ENCODE peak calls at places on chromosomes 3 and 15, in ten cellular contexts. One of them, this sample, is unnamed.

GRCh38 chr15:68209735-68210408 is 4.7 kb upstream of the CALML4 start:
- DNase-seq in progenitor cell of endocrine pancreas: no peak
- DNase-seq in mucosa of descending colon: no peak
- DNase-seq in mesothelial cell of epicardium: no peak
- DNase-seq in left ventricle myocardium inferior: peak
- DNase-seq in HFF-Myc: no peak
- DNase-seq in Peyer's patch: no peak
- DNase-seq in spleen: peak
- DNase-seq in neural progenitor cell: no peak
- DNase-seq in AG10803: no peak
- DNase-seq in this sample: no peak

GRCh38 chr3:40313975-40314860 is 4.7 kb downstream of the EIF1B start:
- DNase-seq in progenitor cell of endocrine pancreas: no peak
- DNase-seq in mucosa of descending colon: peak
- DNase-seq in mesothelial cell of epicardium: no peak
- DNase-seq in left ventricle myocardium inferior: no peak
- DNase-seq in HFF-Myc: no peak
- DNase-seq in Peyer's patch: no peak
- DNase-seq in spleen: no peak
- DNase-seq in neural progenitor cell: no peak
- DNase-seq in AG10803: peak
- DNase-seq in this sample: peak

GRCh38 chr3:59133350-59133749 is 83.5 kb upstream of the CFAP20DC start:
- DNase-seq in progenitor cell of endocrine pancreas: no peak
- DNase-seq in mucosa of descending colon: no peak
- DNase-seq in mesothelial cell of epicardium: no peak
- DNase-seq in left ventricle myocardium inferior: no peak
- DNase-seq in HFF-Myc: no peak
- DNase-seq in Peyer's patch: no peak
- DNase-seq in spleen: no peak
- DNase-seq in neural progenitor cell: no peak
- DNase-seq in AG10803: peak
- DNase-seq in this sample: peak

GRCh38 chr15:57777034-57777433 is 70.5 kb downstream of the POLR2M start:
- DNase-seq in progenitor cell of endocrine pancreas: no peak
- DNase-seq in mucosa of descending colon: no peak
- DNase-seq in mesothelial cell of epicardium: no peak
- DNase-seq in left ventricle myocardium inferior: no peak
- DNase-seq in HFF-Myc: no peak
- DNase-seq in Peyer's patch: no peak
- DNase-seq in spleen: no peak
- DNase-seq in neural progenitor cell: no peak
- DNase-seq in AG10803: no peak
- DNase-seq in this sample: no peak

GRCh38 chr3:71859128-71859519 is 74.2 kb upstream of the PROK2 start:
- DNase-seq in progenitor cell of endocrine pancreas: no peak
- DNase-seq in mucosa of descending colon: peak
- DNase-seq in mesothelial cell of epicardium: no peak
- DNase-seq in left ventricle myocardium inferior: no peak
- DNase-seq in HFF-Myc: peak
- DNase-seq in Peyer's patch: no peak
- DNase-seq in spleen: no peak
- DNase-seq in neural progenitor cell: peak
- DNase-seq in AG10803: peak
- DNase-seq in this sample: no peak

GRCh38 chr3:104102386-104102785 is 1264.3 kb upstream of the ALCAM start:
- DNase-seq in progenitor cell of endocrine pancreas: no peak
- DNase-seq in mucosa of descending colon: peak
- DNase-seq in mesothelial cell of epicardium: no peak
- DNase-seq in left ventricle myocardium inferior: no peak
- DNase-seq in HFF-Myc: peak
- DNase-seq in Peyer's patch: no peak
- DNase-seq in spleen: no peak
- DNase-seq in neural progenitor cell: peak
- DNase-seq in AG10803: peak
- DNase-seq in this sample: peak

GRCh38 chr3:14598143-14598569 is 53.4 kb upstream of the CCDC174 start:
- DNase-seq in progenitor cell of endocrine pancreas: peak
- DNase-seq in mucosa of descending colon: peak
- DNase-seq in mesothelial cell of epicardium: no peak
- DNase-seq in left ventricle myocardium inferior: no peak
- DNase-seq in HFF-Myc: no peak
- DNase-seq in Peyer's patch: no peak
- DNase-seq in spleen: peak
- DNase-seq in neural progenitor cell: peak
- DNase-seq in AG10803: peak
- DNase-seq in this sample: no peak

GRCh38 chr3:33915796-33916589 is 117.6 kb downstream of the PDCD6IP start:
- DNase-seq in progenitor cell of endocrine pancreas: no peak
- DNase-seq in mucosa of descending colon: no peak
- DNase-seq in mesothelial cell of epicardium: no peak
- DNase-seq in left ventricle myocardium inferior: no peak
- DNase-seq in HFF-Myc: no peak
- DNase-seq in Peyer's patch: no peak
- DNase-seq in spleen: no peak
- DNase-seq in neural progenitor cell: peak
- DNase-seq in AG10803: no peak
- DNase-seq in this sample: no peak

GRCh38 chr3:69386535-69387385 is 872 bp upstream of the FRMD4B start:
- DNase-seq in progenitor cell of endocrine pancreas: no peak
- DNase-seq in mucosa of descending colon: no peak
- DNase-seq in mesothelial cell of epicardium: no peak
- DNase-seq in left ventricle myocardium inferior: no peak
- DNase-seq in HFF-Myc: no peak
- DNase-seq in Peyer's patch: no peak
- DNase-seq in spleen: no peak
- DNase-seq in neural progenitor cell: peak
- DNase-seq in AG10803: no peak
- DNase-seq in this sample: no peak

GRCh38 chr3:195221015-195221853 is 49.7 kb downstream of the XXYLT1 start:
- DNase-seq in progenitor cell of endocrine pancreas: no peak
- DNase-seq in mucosa of descending colon: no peak
- DNase-seq in mesothelial cell of epicardium: no peak
- DNase-seq in left ventricle myocardium inferior: no peak
- DNase-seq in HFF-Myc: no peak
- DNase-seq in Peyer's patch: peak
- DNase-seq in spleen: peak
- DNase-seq in neural progenitor cell: no peak
- DNase-seq in AG10803: peak
- DNase-seq in this sample: no peak

GRCh38 chr3:65356331-65357286 is 668.8 kb upstream of the ADAMTS9 start:
- DNase-seq in progenitor cell of endocrine pancreas: peak
- DNase-seq in mucosa of descending colon: no peak
- DNase-seq in mesothelial cell of epicardium: no peak
- DNase-seq in left ventricle myocardium inferior: no peak
- DNase-seq in HFF-Myc: no peak
- DNase-seq in Peyer's patch: no peak
- DNase-seq in spleen: no peak
- DNase-seq in neural progenitor cell: peak
- DNase-seq in AG10803: peak
- DNase-seq in this sample: no peak

GRCh38 chr15:65259367-65259781 is 27.3 kb downstream of the PARP16 start:
- DNase-seq in progenitor cell of endocrine pancreas: no peak
- DNase-seq in mucosa of descending colon: peak
- DNase-seq in mesothelial cell of epicardium: no peak
- DNase-seq in left ventricle myocardium inferior: peak
- DNase-seq in HFF-Myc: no peak
- DNase-seq in Peyer's patch: no peak
- DNase-seq in spleen: no peak
- DNase-seq in neural progenitor cell: no peak
- DNase-seq in AG10803: peak
- DNase-seq in this sample: no peak

GRCh38 chr3:186268616-186269448 is 93.2 kb downstream of the DGKG start:
- DNase-seq in progenitor cell of endocrine pancreas: no peak
- DNase-seq in mucosa of descending colon: no peak
- DNase-seq in mesothelial cell of epicardium: no peak
- DNase-seq in left ventricle myocardium inferior: no peak
- DNase-seq in HFF-Myc: no peak
- DNase-seq in Peyer's patch: no peak
- DNase-seq in spleen: no peak
- DNase-seq in neural progenitor cell: peak
- DNase-seq in AG10803: peak
- DNase-seq in this sample: peak

GRCh38 chr3:141644931-141645330 is 93.2 kb upstream of the RNF7 start:
- DNase-seq in progenitor cell of endocrine pancreas: peak
- DNase-seq in mucosa of descending colon: peak
- DNase-seq in mesothelial cell of epicardium: no peak
- DNase-seq in left ventricle myocardium inferior: peak
- DNase-seq in HFF-Myc: no peak
- DNase-seq in Peyer's patch: peak
- DNase-seq in spleen: peak
- DNase-seq in neural progenitor cell: peak
- DNase-seq in AG10803: peak
- DNase-seq in this sample: peak
- TF ChIP-seq CTCF in progenitor cell of endocrine pancreas: peak
- TF ChIP-seq CTCF in mucosa of descending colon: peak
- TF ChIP-seq CTCF in mesothelial cell of epicardium: peak
- TF ChIP-seq CTCF in left ventricle myocardium inferior: peak
- TF ChIP-seq CTCF in HFF-Myc: peak
- TF ChIP-seq CTCF in Peyer's patch: no peak
- TF ChIP-seq CTCF in spleen: peak
- TF ChIP-seq CTCF in neural progenitor cell: peak
- TF ChIP-seq CTCF in AG10803: peak
- TF ChIP-seq CTCF in this sample: peak

DNA sequence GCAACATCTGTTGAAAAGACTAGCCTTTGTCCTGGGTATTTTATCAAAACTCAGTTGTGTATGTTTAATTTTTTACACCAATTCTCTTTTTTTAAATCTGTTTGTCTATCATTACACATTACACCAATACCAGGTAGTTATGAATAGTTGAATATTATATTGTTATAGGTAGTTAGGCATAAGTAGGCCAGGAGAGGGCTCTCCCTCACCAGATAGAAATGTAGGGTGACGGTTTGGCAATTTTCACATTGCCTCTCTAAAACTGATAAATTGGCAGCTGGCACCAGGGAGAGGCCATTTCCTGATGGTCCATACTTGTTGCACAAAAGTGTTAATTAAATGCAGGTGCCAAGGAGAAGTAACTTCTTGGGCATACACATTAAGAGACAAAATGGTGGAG is 483.1 kb upstream of the EPHA6 start:
- DNase-seq in progenitor cell of endocrine pancreas: no peak
- DNase-seq in mucosa of descending colon: no peak
- DNase-seq in mesothelial cell of epicardium: no peak
- DNase-seq in left ventricle myocardium inferior: no peak
- DNase-seq in HFF-Myc: no peak
- DNase-seq in Peyer's patch: no peak
- DNase-seq in spleen: no peak
- DNase-seq in neural progenitor cell: no peak
- DNase-seq in AG10803: no peak
- DNase-seq in this sample: no peak
- TF ChIP-seq CTCF in progenitor cell of endocrine pancreas: no peak
- TF ChIP-seq CTCF in mucosa of descending colon: no peak
- TF ChIP-seq CTCF in mesothelial cell of epicardium: no peak
- TF ChIP-seq CTCF in left ventricle myocardium inferior: no peak
- TF ChIP-seq CTCF in HFF-Myc: no peak
- TF ChIP-seq CTCF in Peyer's patch: no peak
- TF ChIP-seq CTCF in spleen: no peak
- TF ChIP-seq CTCF in neural progenitor cell: peak
- TF ChIP-seq CTCF in AG10803: no peak
- TF ChIP-seq CTCF in this sample: no peak

DNA sequence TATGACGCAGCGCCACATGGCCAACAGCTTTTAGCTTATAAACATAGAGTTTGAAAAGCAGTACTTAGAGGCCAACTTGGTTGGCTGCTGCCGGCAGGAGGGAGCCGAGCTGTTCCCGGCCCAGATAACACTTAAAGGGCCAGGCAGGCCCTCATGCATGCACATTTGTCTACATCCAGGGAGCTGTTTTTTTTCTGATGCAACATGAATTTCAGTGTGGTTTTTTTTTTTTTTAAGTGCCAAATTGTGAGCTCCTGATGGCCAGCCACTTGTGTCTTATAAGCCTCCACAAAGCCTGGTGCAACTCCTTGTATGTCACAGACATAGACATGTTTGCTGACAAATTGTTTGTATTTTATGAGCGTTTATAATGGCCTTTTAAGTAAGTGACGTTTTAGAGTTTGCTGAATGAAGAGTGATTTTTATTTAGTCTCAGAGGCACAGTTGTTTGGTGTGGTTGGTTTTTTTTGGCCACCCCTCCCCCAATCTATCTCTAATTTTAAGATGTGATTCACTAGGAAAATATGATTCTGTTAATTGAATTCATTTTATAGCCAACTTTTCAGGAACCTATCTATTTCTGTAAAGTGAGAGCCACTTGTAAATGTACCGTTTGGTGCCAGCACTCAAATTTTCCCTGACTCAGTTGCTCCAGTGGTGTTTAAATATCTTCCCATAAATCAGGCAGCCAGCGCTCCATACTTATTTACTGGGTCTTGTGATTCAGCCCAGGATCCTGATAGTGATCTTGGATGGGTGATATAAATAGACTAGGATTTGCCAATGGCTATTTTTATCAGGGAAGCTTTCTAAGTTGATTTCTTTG is 134.3 kb downstream of the VGLL4 start:
- DNase-seq in progenitor cell of endocrine pancreas: no peak
- DNase-seq in mucosa of descending colon: peak
- DNase-seq in mesothelial cell of epicardium: no peak
- DNase-seq in left ventricle myocardium inferior: peak
- DNase-seq in HFF-Myc: peak
- DNase-seq in Peyer's patch: no peak
- DNase-seq in spleen: no peak
- DNase-seq in neural progenitor cell: peak
- DNase-seq in AG10803: peak
- DNase-seq in this sample: peak
- TF ChIP-seq CTCF in progenitor cell of endocrine pancreas: no peak
- TF ChIP-seq CTCF in mucosa of descending colon: no peak
- TF ChIP-seq CTCF in mesothelial cell of epicardium: no peak
- TF ChIP-seq CTCF in left ventricle myocardium inferior: peak
- TF ChIP-seq CTCF in HFF-Myc: peak
- TF ChIP-seq CTCF in Peyer's patch: no peak
- TF ChIP-seq CTCF in spleen: no peak
- TF ChIP-seq CTCF in neural progenitor cell: no peak
- TF ChIP-seq CTCF in AG10803: peak
- TF ChIP-seq CTCF in this sample: peak

DNA sequence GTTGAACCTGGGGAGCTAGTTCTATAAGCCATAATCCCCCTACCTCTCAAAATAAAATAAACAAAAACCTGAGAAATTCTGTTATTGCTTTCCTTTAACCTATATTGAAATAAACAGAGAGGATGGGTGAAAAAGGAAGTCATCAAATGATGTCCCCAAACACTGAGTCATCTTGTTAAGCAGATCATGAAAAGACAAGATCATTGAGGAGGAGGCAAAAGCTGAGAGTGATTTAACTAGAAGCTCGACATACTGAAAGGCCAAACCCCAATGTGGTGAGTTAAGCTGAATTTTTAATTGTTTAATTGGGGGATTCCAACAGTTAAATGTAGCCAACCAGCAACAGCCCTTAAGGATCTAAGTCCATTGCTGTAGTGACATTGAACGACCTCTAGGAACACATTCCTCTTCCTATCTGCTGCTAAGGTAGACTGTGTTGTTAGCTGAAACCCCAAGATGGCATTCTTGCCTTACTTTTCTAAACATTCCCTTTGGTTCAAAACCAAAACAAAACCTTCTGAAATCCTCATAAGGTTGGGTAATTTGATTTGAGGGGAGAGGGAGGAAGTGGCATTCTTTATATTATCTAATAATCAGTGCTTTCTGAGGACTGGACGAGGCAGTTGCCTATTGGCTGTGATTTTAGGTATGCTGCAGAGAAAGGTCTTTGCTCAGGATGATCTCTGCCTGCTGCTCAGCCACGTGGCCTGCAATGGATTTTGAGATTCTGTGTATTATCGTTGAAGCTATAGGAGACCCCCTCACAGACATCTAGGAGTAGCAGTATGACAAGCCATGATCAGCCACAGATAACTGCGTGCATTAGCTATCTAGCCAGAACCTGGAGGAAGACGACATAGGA is 62.7 kb upstream of the BNIP2 start:
- DNase-seq in progenitor cell of endocrine pancreas: no peak
- DNase-seq in mucosa of descending colon: no peak
- DNase-seq in mesothelial cell of epicardium: no peak
- DNase-seq in left ventricle myocardium inferior: no peak
- DNase-seq in HFF-Myc: no peak
- DNase-seq in Peyer's patch: no peak
- DNase-seq in spleen: no peak
- DNase-seq in neural progenitor cell: peak
- DNase-seq in AG10803: peak
- DNase-seq in this sample: no peak
- TF ChIP-seq CTCF in progenitor cell of endocrine pancreas: peak
- TF ChIP-seq CTCF in mucosa of descending colon: no peak
- TF ChIP-seq CTCF in mesothelial cell of epicardium: no peak
- TF ChIP-seq CTCF in left ventricle myocardium inferior: peak
- TF ChIP-seq CTCF in HFF-Myc: no peak
- TF ChIP-seq CTCF in Peyer's patch: no peak
- TF ChIP-seq CTCF in spleen: peak
- TF ChIP-seq CTCF in neural progenitor cell: peak
- TF ChIP-seq CTCF in AG10803: peak
- TF ChIP-seq CTCF in this sample: peak